ENCODE peak calls at places on chromosome 14, in six cellular contexts. One of them, this sample, is unnamed. For H3K4me1 and H3K36me3, the result is how much of the 10 kb centered on the place peaks cover.

GRCh38 chr14:100622708-100623485 is 35.7 kb upstream of the BEGAIN start:
- DNase-seq in HCT116: no peak
- DNase-seq in stomach: no peak
- DNase-seq in sigmoid colon: peak
- DNase-seq in Peyer's patch: no peak
- DNase-seq in IMR-90: no peak
- DNase-seq in this sample: no peak

GRCh38 chr14:29930283-29930682 is 2.6 kb upstream of the PRKD1 start:
- DNase-seq in HCT116: no peak
- DNase-seq in stomach: no peak
- DNase-seq in sigmoid colon: no peak
- DNase-seq in Peyer's patch: no peak
- DNase-seq in IMR-90: peak
- DNase-seq in this sample: no peak

GRCh38 chr14:64556526-64556925 is 6.8 kb downstream of the PPP1R36 start:
- DNase-seq in sigmoid colon: no peak
- DNase-seq in IMR-90: peak
- DNase-seq in stomach: no peak
- DNase-seq in Peyer's patch: no peak
- DNase-seq in HCT116: no peak
- DNase-seq in this sample: no peak

GRCh38 chr14:39015964-39016577 is 87.0 kb downstream of the SEC23A start:
- DNase-seq in sigmoid colon: no peak
- DNase-seq in IMR-90: peak
- DNase-seq in Peyer's patch: no peak
- DNase-seq in stomach: no peak
- DNase-seq in HCT116: no peak
- DNase-seq in this sample: no peak

GRCh38 chr14:101595349-101595748 is 34.1 kb downstream of the DIO3 start:
- DNase-seq in sigmoid colon: no peak
- DNase-seq in IMR-90: no peak
- DNase-seq in HCT116: no peak
- DNase-seq in Peyer's patch: no peak
- DNase-seq in stomach: no peak
- DNase-seq in this sample: no peak

GRCh38 chr14:36194645-36195044 is 18.1 kb upstream of the PTCSC3 start:
- DNase-seq in stomach: no peak
- DNase-seq in IMR-90: no peak
- DNase-seq in HCT116: no peak
- DNase-seq in Peyer's patch: no peak
- DNase-seq in sigmoid colon: no peak
- DNase-seq in this sample: no peak

GRCh38 chr14:73386342-73386741 is 72.0 kb downstream of the NUMB start:
- DNase-seq in IMR-90: no peak
- DNase-seq in sigmoid colon: no peak
- DNase-seq in Peyer's patch: no peak
- DNase-seq in HCT116: no peak
- DNase-seq in stomach: no peak
- DNase-seq in this sample: no peak

GRCh38 chr14:50957296-50957695 is 13.0 kb upstream of the PYGL start:
- DNase-seq in IMR-90: peak
- DNase-seq in sigmoid colon: no peak
- DNase-seq in Peyer's patch: no peak
- DNase-seq in stomach: no peak
- DNase-seq in HCT116: no peak
- DNase-seq in this sample: no peak

GRCh38 chr14:26190644-26191043 is 407.2 kb downstream of the NOVA1 start:
- DNase-seq in IMR-90: no peak
- DNase-seq in stomach: no peak
- DNase-seq in sigmoid colon: no peak
- DNase-seq in Peyer's patch: no peak
- DNase-seq in HCT116: no peak
- DNase-seq in this sample: no peak

GRCh38 chr14:73785834-73786631 is 65.6 kb upstream of the PTGR2 start:
- DNase-seq in Peyer's patch: peak
- DNase-seq in HCT116: peak
- DNase-seq in sigmoid colon: peak
- DNase-seq in IMR-90: peak
- DNase-seq in stomach: peak
- DNase-seq in this sample: peak

GRCh38 chr14:55117816-55118441 is 11.1 kb upstream of the LGALS3 start:
- DNase-seq in HCT116: no peak
- DNase-seq in Peyer's patch: no peak
- DNase-seq in IMR-90: no peak
- DNase-seq in stomach: no peak
- DNase-seq in sigmoid colon: peak
- DNase-seq in this sample: no peak

GRCh38 chr14:85401396-85401795 is 128.5 kb upstream of the FLRT2 start:
- DNase-seq in Peyer's patch: no peak
- DNase-seq in HCT116: no peak
- DNase-seq in stomach: no peak
- DNase-seq in IMR-90: no peak
- DNase-seq in sigmoid colon: no peak
- DNase-seq in this sample: no peak

GRCh38 chr14:61876362-61877049 is 114.3 kb downstream of the SNAPC1 start:
- DNase-seq in IMR-90: no peak
- DNase-seq in stomach: no peak
- DNase-seq in HCT116: no peak
- DNase-seq in sigmoid colon: no peak
- DNase-seq in Peyer's patch: no peak
- DNase-seq in this sample: no peak

GRCh38 chr14:51963164-51963733 is 26.1 kb upstream of the RTRAF start:
- DNase-seq in IMR-90: peak
- DNase-seq in HCT116: no peak
- DNase-seq in Peyer's patch: no peak
- DNase-seq in stomach: no peak
- DNase-seq in sigmoid colon: no peak
- DNase-seq in this sample: no peak

GRCh38 chr14:85093631-85094330 is 436.2 kb upstream of the FLRT2 start:
- DNase-seq in stomach: no peak
- DNase-seq in IMR-90: peak
- DNase-seq in HCT116: no peak
- DNase-seq in Peyer's patch: no peak
- DNase-seq in sigmoid colon: no peak
- DNase-seq in this sample: no peak

GRCh38 chr14:29906256-29906885 is 21.3 kb downstream of the PRKD1 start:
- DNase-seq in Peyer's patch: no peak
- DNase-seq in HCT116: no peak
- DNase-seq in sigmoid colon: no peak
- DNase-seq in IMR-90: peak
- DNase-seq in stomach: peak
- DNase-seq in this sample: no peak

GRCh38 chr14:88791629-88792571 is 853 bp downstream of the EML5 start:
- DNase-seq in Peyer's patch: peak
- DNase-seq in sigmoid colon: peak
- DNase-seq in HCT116: no peak
- DNase-seq in IMR-90: no peak
- DNase-seq in stomach: peak
- DNase-seq in this sample: no peak

GRCh38 chr14:105013150-105013787 is 7.6 kb downstream of the CDCA4 start:
- DNase-seq in stomach: no peak
- DNase-seq in HCT116: no peak
- DNase-seq in sigmoid colon: no peak
- DNase-seq in IMR-90: peak
- DNase-seq in Peyer's patch: no peak
- DNase-seq in this sample: no peak

GRCh38 chr14:39218171-39218769 is 15.4 kb upstream of the MIA2 start:
- DNase-seq in Peyer's patch: no peak
- DNase-seq in HCT116: peak
- DNase-seq in sigmoid colon: no peak
- DNase-seq in stomach: no peak
- DNase-seq in IMR-90: peak
- DNase-seq in this sample: no peak

GRCh38 chr14:50736932-50737419 is 68.9 kb upstream of the SAV1 start:
- DNase-seq in IMR-90: no peak
- DNase-seq in sigmoid colon: no peak
- DNase-seq in HCT116: no peak
- DNase-seq in Peyer's patch: no peak
- DNase-seq in stomach: no peak
- DNase-seq in this sample: no peak

GRCh38 chr14:70442750-70443149 is 9.2 kb upstream of the ADAM21 start:
- DNase-seq in sigmoid colon: no peak
- DNase-seq in Peyer's patch: no peak
- DNase-seq in IMR-90: no peak
- DNase-seq in HCT116: peak
- DNase-seq in stomach: no peak
- DNase-seq in this sample: no peak

GRCh38 chr14:71668186-71668912 is 263.9 kb upstream of the RGS6 start:
- DNase-seq in sigmoid colon: no peak
- DNase-seq in Peyer's patch: no peak
- DNase-seq in IMR-90: peak
- DNase-seq in stomach: no peak
- DNase-seq in HCT116: no peak
- DNase-seq in this sample: no peak

GRCh38 chr14:65224799-65225198 is 122.5 kb upstream of the MAX start:
- DNase-seq in Peyer's patch: no peak
- DNase-seq in stomach: peak
- DNase-seq in sigmoid colon: no peak
- DNase-seq in HCT116: no peak
- DNase-seq in IMR-90: no peak
- DNase-seq in this sample: no peak

GRCh38 chr14:100303925-100304324 is 2.3 kb downstream of the SLC25A29 start:
- DNase-seq in HCT116: no peak
- DNase-seq in sigmoid colon: no peak
- DNase-seq in stomach: no peak
- DNase-seq in IMR-90: no peak
- DNase-seq in Peyer's patch: no peak
- DNase-seq in this sample: no peak

GRCh38 chr14:84403585-84403984 is 1126.4 kb upstream of the FLRT2 start:
- DNase-seq in sigmoid colon: no peak
- DNase-seq in HCT116: no peak
- DNase-seq in Peyer's patch: no peak
- DNase-seq in IMR-90: no peak
- DNase-seq in stomach: peak
- DNase-seq in this sample: no peak

GRCh38 chr14:80942158-80942738 is 710 bp upstream of the CEP128 start:
- DNase-seq in IMR-90: no peak
- DNase-seq in sigmoid colon: no peak
- DNase-seq in stomach: no peak
- DNase-seq in Peyer's patch: no peak
- DNase-seq in HCT116: no peak
- DNase-seq in this sample: no peak

GRCh38 chr14:20712900-20713299 is 24.3 kb downstream of the ANG start:
- DNase-seq in sigmoid colon: no peak
- DNase-seq in stomach: no peak
- DNase-seq in HCT116: no peak
- DNase-seq in Peyer's patch: no peak
- DNase-seq in IMR-90: no peak
- DNase-seq in this sample: no peak

GRCh38 chr14:33612184-33612479 is 338.7 kb downstream of the EGLN3 start:
- DNase-seq in sigmoid colon: no peak
- DNase-seq in stomach: no peak
- DNase-seq in HCT116: no peak
- DNase-seq in IMR-90: no peak
- DNase-seq in Peyer's patch: no peak
- DNase-seq in this sample: no peak
- H3K4me1 ChIP-seq in sigmoid colon: under half
- H3K4me1 ChIP-seq in stomach: under half
- H3K4me1 ChIP-seq in HCT116: under half
- H3K4me1 ChIP-seq in IMR-90: under half
- H3K4me1 ChIP-seq in Peyer's patch: under half
- H3K4me1 ChIP-seq in this sample: under half

DNA sequence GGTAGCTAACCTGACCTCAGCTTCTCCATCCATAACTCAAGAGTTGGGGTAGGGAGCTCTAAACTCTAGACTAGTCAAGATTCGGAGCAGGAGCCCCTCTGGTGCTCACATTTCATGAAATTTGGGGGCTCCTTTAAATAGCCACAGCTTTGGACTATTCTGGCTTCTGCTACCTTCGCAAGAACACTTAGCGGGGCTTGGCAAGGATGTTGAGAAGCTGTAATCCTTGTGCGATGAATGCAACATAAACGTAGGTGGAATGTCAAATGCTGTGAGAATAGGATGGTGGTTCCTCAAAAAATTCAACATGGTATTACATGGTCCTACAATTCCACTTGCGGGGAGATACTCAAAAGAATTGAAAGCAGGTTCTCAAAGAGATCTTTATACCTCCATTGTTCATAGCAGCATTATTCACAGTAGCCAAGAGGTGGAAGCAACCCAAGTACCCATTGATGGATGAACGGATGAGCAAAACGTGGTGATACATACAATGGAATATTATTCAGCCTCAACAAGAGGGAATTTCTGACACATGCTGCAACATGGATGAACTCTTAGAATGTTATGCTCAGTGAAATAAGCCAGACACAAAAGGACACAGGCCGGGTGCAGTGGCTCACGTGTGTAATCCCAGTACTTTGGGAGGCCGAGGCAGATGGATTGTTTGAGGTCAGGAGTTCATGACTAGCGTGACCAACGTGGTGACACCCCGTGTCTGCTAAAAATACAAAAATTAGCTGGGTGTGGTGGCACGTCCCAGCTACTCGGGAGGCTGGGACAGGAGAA is 73.8 kb downstream of the ACTN1 start:
- DNase-seq in sigmoid colon: no peak
- DNase-seq in HCT116: no peak
- DNase-seq in IMR-90: no peak
- DNase-seq in stomach: no peak
- DNase-seq in Peyer's patch: no peak
- DNase-seq in this sample: no peak
- H3K36me3 ChIP-seq in sigmoid colon: half or more
- H3K36me3 ChIP-seq in HCT116: under half
- H3K36me3 ChIP-seq in IMR-90: half or more
- H3K36me3 ChIP-seq in stomach: half or more
- H3K36me3 ChIP-seq in Peyer's patch: under half
- H3K36me3 ChIP-seq in this sample: under half

GRCh38 chr14:22887990-22888378 is 5.0 kb downstream of the REM2 start:
- DNase-seq in IMR-90: no peak
- DNase-seq in HCT116: no peak
- DNase-seq in Peyer's patch: peak
- DNase-seq in sigmoid colon: no peak
- DNase-seq in stomach: no peak
- DNase-seq in this sample: no peak
- TF ChIP-seq POLR2A in IMR-90: no peak
- TF ChIP-seq POLR2A in HCT116: no peak
- TF ChIP-seq POLR2A in Peyer's patch: no peak
- TF ChIP-seq POLR2A in sigmoid colon: no peak
- TF ChIP-seq POLR2A in stomach: no peak
- TF ChIP-seq POLR2A in this sample: no peak

GRCh38 chr14:31718985-31719384 is 157.8 kb downstream of the NUBPL start:
- DNase-seq in stomach: no peak
- DNase-seq in Peyer's patch: no peak
- DNase-seq in IMR-90: no peak
- DNase-seq in sigmoid colon: no peak
- DNase-seq in HCT116: no peak
- DNase-seq in this sample: no peak

GRCh38 chr14:31716208-31716607 is 155.0 kb downstream of the NUBPL start:
- DNase-seq in IMR-90: peak
- DNase-seq in sigmoid colon: no peak
- DNase-seq in stomach: no peak
- DNase-seq in Peyer's patch: no peak
- DNase-seq in HCT116: no peak
- DNase-seq in this sample: no peak

GRCh38 chr14:31712244-31713127 is 151.3 kb downstream of the NUBPL start:
- DNase-seq in sigmoid colon: no peak
- DNase-seq in Peyer's patch: no peak
- DNase-seq in IMR-90: no peak
- DNase-seq in stomach: no peak
- DNase-seq in HCT116: no peak
- DNase-seq in this sample: no peak

GRCh38 chr14:31718585-31718984 is 157.4 kb downstream of the NUBPL start:
- DNase-seq in Peyer's patch: no peak
- DNase-seq in sigmoid colon: no peak
- DNase-seq in stomach: no peak
- DNase-seq in HCT116: no peak
- DNase-seq in IMR-90: no peak
- DNase-seq in this sample: no peak

GRCh38 chr14:31717294-31718085 is 156.3 kb downstream of the NUBPL start:
- DNase-seq in IMR-90: no peak
- DNase-seq in sigmoid colon: no peak
- DNase-seq in HCT116: no peak
- DNase-seq in Peyer's patch: no peak
- DNase-seq in stomach: no peak
- DNase-seq in this sample: no peak
- H3K4me1 ChIP-seq in IMR-90: under half
- H3K4me1 ChIP-seq in sigmoid colon: under half
- H3K4me1 ChIP-seq in HCT116: under half
- H3K4me1 ChIP-seq in Peyer's patch: under half
- H3K4me1 ChIP-seq in stomach: under half
- H3K4me1 ChIP-seq in this sample: under half